ENCODE peak calls at places on chromosome 3, in six cellular contexts. One of them, this sample, is unnamed.

GRCh38 chr3:36734742-36735141 is 29.6 kb downstream of the DCLK3 start:
- DNase-seq in activated naive CD8-positive, alpha-beta T cell treated with anti-CD3 and anti-CD28 coated beads, Interleukin-2, amount 50 U/mL, for 24 hours: no peak
- DNase-seq in AG08396: no peak
- DNase-seq in NCI-H1417: no peak
- DNase-seq in T-helper 9 cell: no peak
- DNase-seq in G401: no peak
- DNase-seq in this sample: no peak

GRCh38 chr3:157109267-157110141 is 50.4 kb downstream of the CCNL1 start:
- DNase-seq in activated naive CD8-positive, alpha-beta T cell treated with anti-CD3 and anti-CD28 coated beads, Interleukin-2, amount 50 U/mL, for 24 hours: no peak
- DNase-seq in AG08396: no peak
- DNase-seq in NCI-H1417: no peak
- DNase-seq in T-helper 9 cell: no peak
- DNase-seq in G401: no peak
- DNase-seq in this sample: no peak

GRCh38 chr3:45547764-45548683 is 46.5 kb upstream of the LIMD1 start:
- DNase-seq in activated naive CD8-positive, alpha-beta T cell treated with anti-CD3 and anti-CD28 coated beads, Interleukin-2, amount 50 U/mL, for 24 hours: no peak
- DNase-seq in AG08396: no peak
- DNase-seq in NCI-H1417: no peak
- DNase-seq in T-helper 9 cell: no peak
- DNase-seq in G401: peak; percentile 91
- DNase-seq in this sample: no peak

GRCh38 chr3:35946121-35946856 is 307.0 kb downstream of the ARPP21 start:
- DNase-seq in activated naive CD8-positive, alpha-beta T cell treated with anti-CD3 and anti-CD28 coated beads, Interleukin-2, amount 50 U/mL, for 24 hours: no peak
- DNase-seq in AG08396: no peak
- DNase-seq in NCI-H1417: peak; percentile 33
- DNase-seq in T-helper 9 cell: no peak
- DNase-seq in G401: no peak
- DNase-seq in this sample: peak; percentile 66

GRCh38 chr3:66485291-66485968 is 15.4 kb downstream of the LRIG1 start:
- DNase-seq in activated naive CD8-positive, alpha-beta T cell treated with anti-CD3 and anti-CD28 coated beads, Interleukin-2, amount 50 U/mL, for 24 hours: no peak
- DNase-seq in AG08396: peak; percentile 52
- DNase-seq in NCI-H1417: no peak
- DNase-seq in T-helper 9 cell: no peak
- DNase-seq in G401: peak; percentile 88
- DNase-seq in this sample: no peak

GRCh38 chr3:45143673-45144670 is 2.2 kb downstream of the CDCP1 start:
- DNase-seq in activated naive CD8-positive, alpha-beta T cell treated with anti-CD3 and anti-CD28 coated beads, Interleukin-2, amount 50 U/mL, for 24 hours: no peak
- DNase-seq in AG08396: no peak
- DNase-seq in NCI-H1417: no peak
- DNase-seq in T-helper 9 cell: no peak
- DNase-seq in G401: no peak
- DNase-seq in this sample: no peak

GRCh38 chr3:171049831-171050444 is 23.4 kb upstream of the SLC2A2 start:
- DNase-seq in activated naive CD8-positive, alpha-beta T cell treated with anti-CD3 and anti-CD28 coated beads, Interleukin-2, amount 50 U/mL, for 24 hours: peak; percentile 45
- DNase-seq in AG08396: peak; percentile 57
- DNase-seq in NCI-H1417: peak; percentile 65
- DNase-seq in T-helper 9 cell: peak; percentile 20
- DNase-seq in G401: peak; percentile 38
- DNase-seq in this sample: peak; percentile 90

GRCh38 chr3:76245622-76246021 is 460.3 kb upstream of the ZNF717 start:
- DNase-seq in activated naive CD8-positive, alpha-beta T cell treated with anti-CD3 and anti-CD28 coated beads, Interleukin-2, amount 50 U/mL, for 24 hours: no peak
- DNase-seq in AG08396: no peak
- DNase-seq in NCI-H1417: no peak
- DNase-seq in T-helper 9 cell: no peak
- DNase-seq in G401: no peak
- DNase-seq in this sample: no peak

GRCh38 chr3:78604328-78604727 is 1163.5 kb downstream of the ROBO1 start:
- DNase-seq in activated naive CD8-positive, alpha-beta T cell treated with anti-CD3 and anti-CD28 coated beads, Interleukin-2, amount 50 U/mL, for 24 hours: no peak
- DNase-seq in AG08396: peak; percentile 30
- DNase-seq in NCI-H1417: no peak
- DNase-seq in T-helper 9 cell: no peak
- DNase-seq in G401: no peak
- DNase-seq in this sample: no peak

This sample was measured in GM23338.